ENCODE peak calls at places on chromosome 3, in nine cellular contexts. B is stimulated activated CD4-positive, alpha-beta T cell treated with anti-CD3 and anti-CD28 coated beads, TNF-alpha, amount 100 ng/mL, for 4 hours; N is activated CD4-positive, CD25-positive, alpha-beta regulatory T cell; A is stimulated activated CD8-positive, alpha-beta memory T cell treated with anti-CD3 and anti-CD28 coated beads, Interleukin-4, amount 100 ng/mL, for 48 hours; W is NCI-H510A; M is mesenchymal stem cell; F is psoas muscle; H is CD8-positive, alpha-beta T cell; O is NCI-H2171 treated with DMSO at 0.1 percent for 48 hours. U is an unnamed sample.
A peak's percentile ranks its signal among the peaks of the same experiment; 100 is the strongest.

GRCh38 chr3:126895178-126896066 is 87.5 kb upstream of the PLXNA1 start:
- DNase-seq in H (no peak), F (no peak), O (no peak), B (no peak), W (no peak), N (no peak), M (peak; percentile 38), A (no peak), U (no peak)

GRCh38 chr3:129942296-129942695 is 32.2 kb upstream of the TRH start:
- DNase-seq in W (peak; percentile 7), B (no peak), F (peak; percentile 59), O (peak; percentile 40), H (no peak), A (peak; percentile 70), M (peak; percentile 66), N (no peak), U (no peak)

GRCh38 chr3:26191556-26191955 is 401.7 kb downstream of the OXSM start:
- DNase-seq in F (no peak), H (no peak), A (no peak), O (no peak), N (no peak), M (no peak), B (no peak), W (no peak), U (no peak)

GRCh38 chr3:89025185-89025584 is 82.2 kb upstream of the EPHA3 start:
- DNase-seq in H (no peak), F (no peak), A (no peak), O (no peak), B (no peak), W (no peak), N (no peak), M (peak; percentile 46), U (no peak)

GRCh38 chr3:71797455-71797854 is 12.5 kb upstream of the PROK2 start:
- DNase-seq in A (no peak), M (no peak), N (no peak), F (no peak), O (no peak), H (no peak), B (no peak), W (no peak), U (no peak)

GRCh38 chr3:50242778-50243551 is 7.0 kb downstream of the GNAI2 start:
- DNase-seq in F (peak; percentile 83), W (no peak), A (peak; percentile 63), M (peak; percentile 87), B (no peak), O (no peak), H (no peak), N (no peak), U (no peak)

GRCh38 chr3:195825857-195826804 is 14.4 kb upstream of the MUC4 start:
- DNase-seq in H (no peak), F (peak; percentile 46), W (no peak), O (no peak), N (no peak), A (no peak), B (no peak), M (no peak), U (no peak)

GRCh38 chr3:130850044-130850797 is 43.7 kb upstream of the ATP2C1 start:
- DNase-seq in N (peak; percentile 2), F (no peak), B (no peak), H (no peak), A (peak; percentile 55), O (peak; percentile 96), W (no peak), M (peak; percentile 19), U (no peak)

GRCh38 chr3:108838411-108838810 is 15.8 kb downstream of the TRAT1 start:
- DNase-seq in H (no peak), B (no peak), W (no peak), N (no peak), A (peak; percentile 53), F (no peak), O (no peak), M (no peak), U (no peak)

GRCh38 chr3:147396709-147397046 is 9.7 kb downstream of the ZIC4 start:
- DNase-seq in M (no peak), W (no peak), F (no peak), O (no peak), B (no peak), H (no peak), A (no peak), N (no peak), U (no peak)

GRCh38 chr3:146221276-146221675 is 29.6 kb downstream of the PLSCR4 start:
- DNase-seq in W (no peak), N (no peak), O (no peak), H (no peak), F (no peak), B (no peak), M (peak; percentile 71), A (no peak), U (no peak)

GRCh38 chr3:188573929-188574317 is 420.0 kb downstream of the LPP start:
- DNase-seq in O (no peak), F (no peak), M (no peak), B (no peak), A (no peak), N (no peak), W (no peak), H (no peak), U (no peak)

GRCh38 chr3:128336337-128337156 is 130.1 kb downstream of the DNAJB8 start:
- DNase-seq in A (no peak), B (no peak), H (no peak), N (no peak), M (no peak), O (no peak), W (no peak), F (peak; percentile 30), U (no peak)

GRCh38 chr3:71064976-71065763 is 518.4 kb downstream of the FOXP1 start:
- DNase-seq in O (peak; percentile 55), F (peak; percentile 75), W (no peak), N (peak; percentile 45), A (peak; percentile 68), M (peak; percentile 72), B (peak; percentile 43), H (peak; percentile 27), U (no peak)

GRCh38 chr3:24850245-24850644 is 355.6 kb upstream of the THRB start:
- DNase-seq in N (no peak), F (no peak), W (no peak), B (no peak), A (no peak), O (no peak), M (no peak), H (no peak), U (no peak)